ENCODE peak calls at places on chromosomes 11 and 22, in six cellular contexts. W is GM12892, V is GM12878, F is K562, E is H1, M is HepG2. R is an unnamed sample.

GRCh38 chr11:66700337-66700736 is 22.6 kb upstream of the RBM4B start:
- DNase-seq in F (no peak), E (no peak), W (no peak), V (no peak), M (no peak), R (no peak)

GRCh38 chr11:17553249-17553546 is 6.1 kb downstream of the OTOG start:
- DNase-seq in E (no peak), F (no peak), M (no peak), V (no peak), W (no peak), R (no peak)

GRCh38 chr11:59426361-59427067 is at the start of gene OR5A2:
- DNase-seq in E (peak), M (no peak), V (no peak), W (no peak), F (no peak), R (no peak)

GRCh38 chr11:119144825-119145476 is 3.9 kb upstream of the ABCG4 start:
- DNase-seq in W (peak), V (no peak), E (peak), F (peak), M (peak), R (peak)

GRCh38 chr22:36277482-36278291 is 24.8 kb downstream of the APOL1 start:
- DNase-seq in M (peak), E (peak), V (no peak), F (peak), W (peak), R (peak)

GRCh38 chr11:128553662-128554392 is 33.5 kb downstream of the ETS1 start:
- DNase-seq in W (no peak), M (no peak), V (no peak), F (no peak), E (no peak), R (no peak)

GRCh38 chr11:14270690-14271542 is 88.1 kb downstream of the RRAS2 start:
- DNase-seq in W (no peak), V (peak), E (no peak), F (no peak), M (no peak), R (no peak)

GRCh38 chr11:33819278-33819677 is 45.0 kb upstream of the FBXO3 start:
- DNase-seq in V (no peak), M (no peak), F (no peak), W (no peak), E (no peak), R (no peak)

GRCh38 chr11:46247664-46248063 is 29.8 kb upstream of the CREB3L1 start:
- DNase-seq in V (no peak), W (no peak), E (peak), F (peak), M (peak), R (no peak)

GRCh38 chr11:66676931-66677598 is 622 bp downstream of the RBM4B start:
- DNase-seq in V (no peak), W (no peak), F (no peak), E (no peak), M (no peak), R (no peak)

GRCh38 chr22:23822101-23822671 is 16.6 kb downstream of the DERL3 start:
- DNase-seq in M (no peak), E (no peak), V (no peak), F (no peak), W (no peak), R (no peak)

GRCh38 chr11:34680918-34681554 is 60.1 kb downstream of the EHF start:
- DNase-seq in F (no peak), E (no peak), V (no peak), M (peak), W (no peak), R (no peak)

GRCh38 chr11:95444309-95445202 is 213.6 kb upstream of the SESN3 start:
- DNase-seq in V (no peak), W (no peak), M (no peak), E (no peak), F (no peak), R (no peak)

GRCh38 chr11:1935156-1936071 is 11.7 kb upstream of the MRPL23 start:
- DNase-seq in V (no peak), E (peak), M (no peak), W (peak), F (no peak), R (no peak)

GRCh38 chr11:97409141-97409540 is 1019.3 kb downstream of the JRKL start:
- DNase-seq in W (no peak), M (no peak), F (no peak), V (no peak), E (no peak), R (no peak)
- TF ChIP-seq TAF1 in W (no peak), M (no peak), F (no peak), V (no peak), E (no peak), R (no peak)

DNA sequence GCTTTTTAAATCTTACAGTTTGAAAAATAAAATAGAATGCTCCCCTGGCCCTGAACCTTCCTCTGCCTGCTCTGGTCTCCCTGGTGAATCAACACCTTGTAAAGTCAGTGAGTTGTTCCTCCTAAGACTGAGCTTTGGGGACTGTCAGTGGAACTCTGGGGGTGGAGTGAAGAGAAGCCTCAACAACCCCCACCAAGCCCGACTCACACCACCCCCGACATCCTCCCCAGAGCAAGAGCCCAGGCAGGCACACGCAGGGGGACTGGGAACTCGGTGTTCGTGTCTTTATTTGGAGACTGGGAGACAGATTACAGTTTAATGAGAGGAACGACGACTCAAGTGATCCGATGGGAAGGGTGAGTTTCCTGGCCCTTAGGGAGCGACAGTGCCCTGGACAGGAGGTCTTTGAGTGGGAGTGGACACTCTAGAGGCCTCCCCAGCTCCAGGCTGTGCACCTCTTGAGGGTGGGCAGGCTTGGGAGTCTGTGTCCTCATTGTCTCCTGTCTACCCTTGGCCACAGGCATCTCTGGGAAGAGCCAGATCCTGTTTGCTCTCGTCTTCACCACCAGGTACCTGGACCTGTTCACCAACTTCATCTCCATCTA is 6.2 kb downstream of the KDELR3 start:
- DNase-seq in M (no peak), E (no peak), V (no peak), F (no peak), W (no peak), R (no peak)
- TF ChIP-seq POLR2AphosphoS5 in M (no peak), E (no peak), V (no peak), F (no peak), W (no peak), R (no peak)

GRCh38 chr22:41446639-41447434 is at the start of gene TOB2:
- DNase-seq in V (peak), E (peak), M (peak), F (peak), W (peak), R (peak)
- TF ChIP-seq POLR2A in V (peak), E (peak), M (peak), F (peak), W (peak), R (peak)

DNA sequence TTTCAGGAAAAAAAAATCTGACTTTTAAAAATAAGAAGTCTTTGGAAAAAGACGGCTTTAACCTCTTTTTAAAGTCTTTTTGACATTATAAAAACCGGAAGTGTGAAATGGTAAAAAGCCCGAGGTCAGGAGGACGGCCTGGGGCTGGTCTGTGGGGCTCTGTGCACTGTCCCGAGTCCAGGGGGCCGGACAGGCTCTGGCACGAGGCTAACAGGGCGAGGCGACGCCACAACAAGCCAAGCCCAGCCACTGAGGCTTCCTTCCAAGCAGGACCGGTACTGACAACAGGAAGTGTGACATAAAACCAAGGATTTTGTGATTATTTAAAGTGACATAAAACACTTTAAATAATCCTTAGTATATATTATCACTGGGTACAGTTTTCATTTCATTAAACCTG is 39.2 kb downstream of the BRD1 start:
- DNase-seq in W (no peak), E (no peak), F (no peak), M (no peak), V (no peak), R (no peak)
- TF ChIP-seq TAF1 in W (no peak), E (no peak), F (no peak), M (no peak), V (no peak), R (no peak)

GRCh38 chr11:114169321-114169749 is 109.8 kb downstream of the ZBTB16 start:
- DNase-seq in M (no peak), V (no peak), W (no peak), E (no peak), F (no peak), R (no peak)
- TF ChIP-seq POLR2AphosphoS5 in M (no peak), V (no peak), W (no peak), E (no peak), F (no peak), R (no peak)

DNA sequence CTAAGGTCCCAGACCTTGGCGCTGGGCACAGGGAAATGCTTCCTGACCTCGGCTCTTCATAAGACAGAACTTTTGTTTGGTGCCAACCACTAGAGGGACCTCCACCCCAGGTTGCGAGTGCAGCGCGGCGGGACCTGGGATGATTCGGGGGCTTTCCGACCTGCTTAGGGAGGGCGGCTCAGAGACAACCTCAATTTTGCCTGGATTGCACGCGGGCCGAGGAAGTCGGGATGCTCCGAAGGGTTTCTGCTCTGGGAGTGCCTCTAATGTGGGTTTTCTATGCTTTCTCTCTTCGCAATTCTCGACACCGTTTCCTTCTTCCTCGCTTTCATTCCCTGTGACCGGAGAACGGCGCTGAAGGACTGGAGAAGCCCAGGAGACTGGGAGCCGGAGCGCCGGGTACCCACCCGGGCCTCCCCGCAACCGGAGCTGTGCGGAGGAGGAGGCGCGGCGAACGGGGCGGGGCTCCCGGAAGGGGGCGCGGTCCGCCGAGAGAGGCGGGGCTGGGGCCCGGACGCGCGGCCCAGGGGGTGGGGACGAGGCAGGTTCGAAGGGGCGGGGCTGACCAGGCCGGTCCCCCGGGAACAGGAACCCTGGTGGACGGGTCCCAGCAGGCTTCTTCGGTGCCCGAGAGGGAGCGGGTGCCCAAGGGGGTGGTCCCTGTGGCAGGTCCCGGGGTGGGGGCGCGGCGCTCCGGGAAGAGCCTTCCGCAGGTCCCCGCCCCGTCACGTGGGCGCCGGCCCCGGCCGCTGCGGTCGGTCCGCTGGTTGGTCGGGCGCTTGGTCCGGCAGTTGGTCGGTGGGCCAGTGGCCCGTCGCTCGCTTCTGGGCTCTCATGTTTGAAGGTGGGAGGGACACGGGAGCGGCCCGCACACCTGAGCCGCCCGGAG is at the start of gene PPFIBP2:
- DNase-seq in W (peak), F (peak), E (peak), M (peak), V (no peak), R (peak)
- TF ChIP-seq POLR2A in W (peak), F (no peak), E (peak), M (peak), V (peak), R (peak)

DNA sequence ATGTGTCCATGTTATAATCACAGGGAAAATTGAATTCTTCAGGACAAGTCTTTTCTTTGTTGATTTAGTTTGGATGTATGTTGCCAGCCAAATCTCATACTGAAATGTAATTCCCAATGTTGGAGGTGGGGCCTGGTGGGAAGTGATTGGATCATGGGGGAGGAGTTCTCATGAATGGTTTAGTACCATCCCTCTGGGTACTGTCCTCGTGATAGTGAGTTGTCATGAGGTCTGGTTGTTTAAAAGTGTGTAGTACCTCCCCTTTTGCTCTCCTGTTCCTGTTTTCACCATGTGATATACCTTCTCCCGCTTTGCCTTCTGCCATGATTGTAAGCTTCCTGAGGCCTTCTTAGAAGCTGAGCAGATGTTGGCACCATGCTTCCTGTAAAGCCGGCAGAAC is 100.3 kb downstream of the CCDC81 start:
- DNase-seq in V (no peak), M (no peak), F (no peak), W (no peak), E (no peak), R (no peak)
- TF ChIP-seq TAF1 in V (no peak), M (no peak), F (no peak), W (no peak), E (no peak), R (no peak)

DNA sequence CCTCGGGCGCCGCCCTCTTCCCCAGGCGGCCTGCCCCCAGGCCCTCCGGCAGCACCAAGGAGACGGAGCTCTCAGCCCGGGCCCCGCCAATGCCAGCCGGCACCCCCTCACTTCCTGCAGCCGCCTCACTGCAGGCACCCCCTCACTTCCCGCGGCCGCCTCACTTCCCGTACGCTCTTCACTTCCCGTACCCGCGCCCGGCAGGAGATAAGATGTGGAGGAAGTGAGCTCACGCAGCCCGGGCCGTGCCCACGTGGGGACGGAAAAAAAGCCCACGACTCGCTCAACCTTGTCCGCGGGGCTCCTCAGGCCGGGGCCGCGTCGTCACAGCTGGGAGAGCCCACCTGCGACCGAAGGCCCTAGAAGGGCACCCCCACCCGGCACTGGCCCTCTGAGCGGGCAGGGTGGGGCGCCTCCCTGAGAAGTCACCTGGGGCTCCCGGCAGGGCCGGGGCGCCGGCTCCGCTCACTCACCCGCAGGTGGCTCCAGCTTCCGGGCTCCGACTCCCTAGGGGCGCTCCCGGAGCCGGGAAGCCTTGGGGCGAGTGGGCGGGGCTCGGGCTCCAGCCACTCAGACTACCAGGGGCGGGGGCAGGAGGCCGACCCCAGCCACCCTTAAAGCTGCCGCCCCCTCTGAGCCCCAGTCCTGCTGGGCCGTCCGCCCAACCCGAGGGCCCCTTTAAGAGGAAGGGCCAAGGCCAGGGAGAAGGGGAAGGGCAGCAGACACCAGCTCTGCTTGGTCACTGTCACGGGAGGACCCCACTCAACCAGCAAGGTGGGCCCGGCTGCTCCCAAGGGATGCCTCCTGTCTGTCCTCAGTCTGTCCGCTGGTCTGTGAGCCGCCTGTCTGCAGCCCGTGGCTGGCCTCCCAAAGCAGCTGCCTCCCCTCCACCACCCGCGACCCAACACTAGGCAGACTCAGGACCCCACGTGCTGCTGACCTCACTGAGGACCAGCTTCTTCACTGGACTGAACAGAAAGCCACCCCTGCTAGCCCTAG is 31.4 kb downstream of the PISD start:
- DNase-seq in M (peak), V (no peak), E (peak), F (peak), W (peak), R (peak)
- TF ChIP-seq POLR2AphosphoS5 in M (peak), V (no peak), E (no peak), F (peak), W (no peak), R (peak)

GRCh38 chr22:37547249-37547741 is 13.0 kb upstream of the CDC42EP1 start:
- DNase-seq in V (no peak), W (no peak), M (no peak), E (no peak), F (no peak), R (no peak)

GRCh38 chr22:37544955-37545702 is 15.2 kb upstream of the CDC42EP1 start:
- DNase-seq in E (peak), F (peak), M (peak), V (no peak), W (no peak), R (peak)

GRCh38 chr22:37546436-37547248 is 13.6 kb upstream of the CDC42EP1 start:
- DNase-seq in E (no peak), V (no peak), W (no peak), F (no peak), M (peak), R (no peak)

GRCh38 chr22:37542959-37543358 is 17.3 kb upstream of the CDC42EP1 start:
- DNase-seq in F (no peak), M (no peak), W (no peak), V (no peak), E (no peak), R (no peak)

DNA sequence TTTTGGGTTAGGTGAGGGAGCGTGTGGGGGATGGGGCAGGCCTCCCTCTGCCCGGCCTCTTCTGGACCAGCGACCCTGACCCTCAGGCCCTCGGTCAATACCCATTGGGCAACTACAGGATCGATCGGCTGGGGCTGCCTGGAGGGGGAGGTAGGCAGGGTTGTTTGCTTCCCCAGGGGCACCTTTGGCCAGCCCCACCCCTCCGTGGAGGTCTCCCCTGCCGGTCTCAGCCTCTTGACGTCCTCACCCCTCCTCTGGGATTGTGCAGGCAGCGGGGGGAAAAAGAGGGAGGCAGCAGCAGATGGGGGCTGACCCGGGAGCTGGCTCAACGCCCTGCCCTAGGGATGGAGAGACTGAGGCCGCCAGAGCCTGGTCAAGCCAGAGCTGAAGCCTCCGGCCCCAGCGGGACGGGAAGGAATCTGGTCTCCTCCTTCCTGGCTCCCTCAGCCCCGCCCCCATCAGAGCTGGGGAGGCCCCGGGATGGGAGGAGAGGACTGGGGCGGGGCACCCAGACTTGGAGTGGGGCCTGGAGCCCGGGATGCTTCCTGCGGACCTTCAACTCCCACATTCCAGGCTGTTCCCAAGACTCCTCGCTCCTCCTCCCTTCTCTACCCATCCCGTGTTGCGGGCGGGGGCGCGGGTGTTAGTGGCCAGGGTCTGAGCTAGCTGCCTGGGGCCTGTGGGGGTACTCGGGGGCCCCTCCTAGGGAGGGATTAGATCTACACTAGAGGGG is 14.4 kb upstream of the CDC42EP1 start:
- DNase-seq in E (peak), F (peak), W (no peak), V (no peak), M (peak), R (no peak)
- TF ChIP-seq POLR2A in E (peak), F (no peak), W (no peak), V (no peak), M (peak), R (no peak)

GRCh38 chr11:107666911-107667568 is 44.8 kb downstream of the SLN start:
- DNase-seq in F (no peak), V (no peak), M (no peak), W (no peak), E (no peak), R (no peak)

GRCh38 chr11:107661656-107662055 is 50.2 kb downstream of the SLN start:
- DNase-seq in W (no peak), M (no peak), E (no peak), V (no peak), F (no peak), R (no peak)

GRCh38 chr11:107669893-107670601 is 41.8 kb downstream of the SLN start:
- DNase-seq in F (no peak), M (no peak), W (no peak), V (no peak), E (no peak), R (no peak)

GRCh38 chr11:107669156-107669740 is 42.6 kb downstream of the SLN start:
- DNase-seq in W (no peak), E (no peak), M (no peak), F (no peak), V (no peak), R (no peak)

DNA sequence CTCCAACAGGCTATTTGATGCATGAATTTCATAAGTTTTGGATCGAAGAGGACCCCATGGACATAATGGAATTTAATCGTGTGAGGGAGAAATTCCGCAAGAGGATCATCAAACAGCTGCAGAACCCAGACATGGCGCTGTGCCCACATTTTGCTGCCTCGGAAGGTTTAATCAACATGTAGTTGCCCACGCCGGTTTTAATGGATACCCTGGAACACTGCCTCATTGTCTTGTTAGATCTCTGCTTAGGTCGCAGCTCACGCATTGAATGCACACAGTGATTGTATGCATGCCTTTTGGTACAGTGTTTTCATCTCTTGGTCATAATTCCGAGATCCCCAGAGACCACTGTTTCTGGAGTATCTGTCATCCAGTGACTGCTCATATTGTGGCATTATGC is 46.8 kb downstream of the SLN start:
- DNase-seq in M (no peak), E (no peak), W (no peak), F (no peak), V (no peak), R (no peak)
- TF ChIP-seq TAF1 in M (no peak), E (no peak), W (no peak), F (no peak), V (no peak), R (no peak)